ENCODE peak calls at places on chromosomes 4 and X, in four cellular contexts. G, T, Z and C are unnamed samples.
A peak's percentile ranks its signal among the peaks of the same experiment; 100 is the strongest.

GRCh38 chrX:39678914-39679313 is 418.8 kb downstream of the BCOR start:
- DNase-seq in T (no peak), G (peak; percentile 32), Z (no peak), C (no peak)

GRCh38 chr4:8114456-8115202 is 44.0 kb downstream of the ABLIM2 start:
- DNase-seq in G (no peak), T (no peak), Z (no peak), C (no peak)

GRCh38 chrX:35115205-35115604 is 172.6 kb downstream of the FAM47B start:
- DNase-seq in T (no peak), Z (no peak), G (no peak), C (no peak)

GRCh38 chr4:32864713-32865351 is 2144.7 kb downstream of the PCDH7 start:
- DNase-seq in T (no peak), Z (no peak), G (no peak), C (no peak)

GRCh38 chrX:136812286-136812685 is 31.6 kb upstream of the ARHGEF6 start:
- DNase-seq in T (no peak), G (no peak), Z (no peak), C (no peak)

GRCh38 chrX:13828392-13828791 is 11.5 kb upstream of the GPM6B start:
- DNase-seq in G (no peak), Z (no peak), T (no peak), C (no peak)

GRCh38 chr4:6957148-6957520 is 47.5 kb downstream of the TBC1D14 start:
- DNase-seq in G (no peak), Z (no peak), T (no peak), C (no peak)

GRCh38 chr4:147388016-147388415 is 92.9 kb upstream of the EDNRA start:
- DNase-seq in T (no peak), G (no peak), Z (no peak), C (no peak)

GRCh38 chr4:13164783-13165371 is 319.3 kb downstream of the RAB28 start:
- DNase-seq in G (no peak), Z (peak; percentile 15), T (no peak), C (no peak)

GRCh38 chr4:90148574-90149170 is 21.5 kb downstream of the CCSER1 start:
- DNase-seq in Z (no peak), T (no peak), G (no peak), C (no peak)

GRCh38 chrX:39063037-39063436 is 261.8 kb downstream of the MID1IP1 start:
- DNase-seq in Z (no peak), G (no peak), T (no peak), C (no peak)

GRCh38 chrX:39260965-39261364 is 459.7 kb downstream of the MID1IP1 start:
- DNase-seq in T (no peak), G (no peak), Z (no peak), C (no peak)

GRCh38 chr4:9979101-9979815 is 42.0 kb downstream of the SLC2A9 start:
- DNase-seq in T (no peak), Z (no peak), G (peak; percentile 17), C (no peak)

GRCh38 chr4:176988226-176988625 is 195.5 kb upstream of the VEGFC start:
- DNase-seq in T (no peak), Z (no peak), G (no peak), C (peak; percentile 49)

GRCh38 chr4:147594107-147594506 is 23.1 kb upstream of the TMEM184C start:
- DNase-seq in Z (no peak), G (no peak), T (no peak), C (no peak)

GRCh38 chrX:44874481-44875184 is 1.6 kb downstream of the KDM6A start:
- DNase-seq in G (peak; percentile 77), Z (no peak), T (no peak), C (peak; percentile 50)

GRCh38 chr4:72991889-72992288 is 77.6 kb downstream of the COX18 start:
- DNase-seq in T (no peak), G (no peak), Z (no peak), C (no peak)

GRCh38 chr4:74174941-74175340 is 17.0 kb downstream of the MTHFD2L start:
- DNase-seq in T (no peak), Z (no peak), G (no peak), C (no peak)

GRCh38 chr4:155759372-155760252 is 791 bp downstream of the GUCY1B1 start:
- DNase-seq in Z (no peak), G (peak; percentile 84), T (peak; percentile 66), C (peak; percentile 0)

GRCh38 chr4:150501019-150501727 is 80.8 kb upstream of the MAB21L2 start:
- DNase-seq in Z (no peak), G (no peak), T (no peak), C (peak; percentile 8)

DNA sequence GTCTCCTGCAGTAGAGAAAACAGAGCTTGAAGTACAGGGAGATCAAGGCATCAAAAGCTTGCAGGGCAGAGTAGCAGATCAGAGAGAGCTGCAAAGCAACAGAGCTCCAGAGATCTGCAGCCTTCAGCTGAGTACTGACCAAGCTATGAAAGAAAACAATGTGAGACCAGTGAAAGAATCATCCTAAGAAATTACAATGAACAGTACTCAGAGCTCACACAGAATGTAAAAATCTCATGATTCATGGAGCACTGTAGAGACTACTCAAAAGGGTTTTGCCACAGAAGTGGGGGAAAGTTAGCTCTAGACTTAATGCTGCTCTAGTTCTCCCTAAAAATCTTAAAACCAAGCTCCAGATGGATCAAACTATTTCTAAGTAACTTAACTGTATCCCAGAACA is 80.0 kb upstream of the MAB21L2 start:
- DNase-seq in T (no peak), Z (no peak), G (no peak), C (no peak)
- TF ChIP-seq USF2 in T (no peak), Z (no peak), G (no peak), C (no peak)

DNA sequence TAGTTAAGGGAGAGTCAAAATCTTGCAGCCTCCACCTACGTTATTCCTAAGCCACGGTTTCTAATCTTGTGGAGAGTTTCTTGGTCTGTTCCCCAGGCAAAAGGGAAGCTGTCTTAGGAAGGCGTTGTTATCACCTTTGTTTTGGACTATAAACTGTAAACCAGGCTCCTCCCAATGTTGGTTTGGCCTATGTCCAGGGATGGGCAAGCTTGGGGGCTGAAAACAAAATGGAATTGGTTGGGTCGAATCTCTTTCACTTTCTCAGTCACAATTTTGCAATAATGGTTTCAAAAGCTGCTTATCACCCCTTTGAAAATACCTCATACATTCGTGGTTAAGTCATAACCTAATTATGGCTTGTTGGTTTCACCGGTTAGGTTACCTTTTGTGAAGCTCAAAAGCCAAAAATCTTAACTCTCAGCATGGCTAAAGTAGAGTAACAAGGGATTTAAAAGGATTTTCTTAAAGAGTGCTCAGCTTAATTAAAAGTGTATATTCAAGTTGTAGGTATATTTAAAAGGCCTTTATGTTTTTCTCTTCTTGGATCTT is 232.1 kb downstream of the CHM start:
- DNase-seq in Z (no peak), G (no peak), T (no peak), C (no peak)
- TF ChIP-seq CHD2 in Z (no peak), G (no peak), T (no peak), C (no peak)

DNA sequence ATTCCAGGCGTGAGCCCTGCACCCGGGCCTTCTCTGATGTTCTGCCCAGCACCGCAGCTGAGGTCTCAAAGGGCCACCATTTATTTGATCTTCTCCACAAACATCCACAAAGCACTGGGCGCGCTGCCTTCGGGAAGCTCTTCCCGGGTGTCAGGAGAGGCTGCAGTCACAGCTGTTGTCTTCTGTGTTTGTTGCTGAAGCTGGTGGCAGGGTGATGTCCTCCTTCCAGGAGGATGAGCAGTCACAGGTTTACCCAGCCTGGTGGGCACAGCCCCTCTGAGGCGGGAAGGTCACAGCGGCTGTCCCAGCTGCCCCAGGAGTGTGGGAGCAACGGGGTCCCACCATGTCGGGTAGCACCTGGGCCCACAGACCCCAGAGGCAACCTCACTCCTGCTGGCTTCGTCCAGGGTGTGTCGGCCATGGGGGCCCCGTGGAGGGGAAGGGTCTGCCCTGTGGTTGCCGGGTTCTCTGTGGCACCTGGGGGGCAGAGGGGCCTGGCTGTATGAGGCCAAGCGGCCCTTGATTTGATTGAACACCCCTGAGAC is 27.6 kb downstream of the FGFRL1 start:
- DNase-seq in G (no peak), Z (peak; percentile 59), T (no peak), C (no peak)
- TF ChIP-seq USF2 in G (no peak), Z (no peak), T (no peak), C (no peak)

GRCh38 chr4:128384091-128384520 is 96.5 kb upstream of the PGRMC2 start:
- DNase-seq in G (no peak), Z (no peak), T (no peak), C (no peak)

GRCh38 chr4:128384765-128385164 is 97.2 kb upstream of the PGRMC2 start:
- DNase-seq in Z (no peak), G (no peak), T (no peak), C (no peak)

GRCh38 chr4:128386761-128387599 is 99.4 kb upstream of the PGRMC2 start:
- DNase-seq in G (peak; percentile 67), T (no peak), Z (no peak), C (peak; percentile 90)

GRCh38 chr4:128385199-128385598 is 97.6 kb upstream of the PGRMC2 start:
- DNase-seq in T (no peak), Z (no peak), G (no peak), C (no peak)

DNA sequence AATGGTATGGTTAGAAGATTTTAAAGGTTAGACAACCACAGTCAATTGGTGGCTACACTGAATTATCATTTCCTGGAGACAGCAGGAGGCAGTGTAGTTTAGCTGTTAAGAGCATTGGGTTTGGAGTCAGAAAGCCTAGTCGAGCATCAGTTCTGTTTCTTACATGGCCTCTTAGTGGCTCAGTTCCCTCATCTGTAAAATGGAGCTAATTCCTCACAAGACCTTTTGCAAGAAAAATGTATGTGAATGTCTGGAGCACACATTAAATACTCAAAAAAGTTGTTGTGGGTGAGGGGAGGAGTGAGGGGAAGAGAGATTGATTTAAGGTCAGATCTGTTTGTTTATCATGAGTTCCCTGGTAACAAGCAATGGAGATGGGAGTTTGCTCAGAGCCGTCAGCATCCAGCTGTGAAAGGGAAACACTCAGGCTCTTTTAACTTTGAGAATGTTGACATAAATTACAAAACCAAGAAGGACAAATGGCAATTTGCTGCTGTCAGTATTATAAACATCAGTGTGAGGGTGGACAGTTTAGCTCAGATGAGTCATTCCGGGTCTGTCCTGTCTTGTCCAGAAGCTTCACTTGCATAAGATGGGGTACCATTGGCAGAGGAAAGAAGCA is 98.2 kb upstream of the PGRMC2 start:
- DNase-seq in G (no peak), Z (peak; percentile 6), T (no peak), C (peak; percentile 77)
- TF ChIP-seq CHD2 in G (no peak), Z (no peak), T (no peak), C (no peak)

DNA sequence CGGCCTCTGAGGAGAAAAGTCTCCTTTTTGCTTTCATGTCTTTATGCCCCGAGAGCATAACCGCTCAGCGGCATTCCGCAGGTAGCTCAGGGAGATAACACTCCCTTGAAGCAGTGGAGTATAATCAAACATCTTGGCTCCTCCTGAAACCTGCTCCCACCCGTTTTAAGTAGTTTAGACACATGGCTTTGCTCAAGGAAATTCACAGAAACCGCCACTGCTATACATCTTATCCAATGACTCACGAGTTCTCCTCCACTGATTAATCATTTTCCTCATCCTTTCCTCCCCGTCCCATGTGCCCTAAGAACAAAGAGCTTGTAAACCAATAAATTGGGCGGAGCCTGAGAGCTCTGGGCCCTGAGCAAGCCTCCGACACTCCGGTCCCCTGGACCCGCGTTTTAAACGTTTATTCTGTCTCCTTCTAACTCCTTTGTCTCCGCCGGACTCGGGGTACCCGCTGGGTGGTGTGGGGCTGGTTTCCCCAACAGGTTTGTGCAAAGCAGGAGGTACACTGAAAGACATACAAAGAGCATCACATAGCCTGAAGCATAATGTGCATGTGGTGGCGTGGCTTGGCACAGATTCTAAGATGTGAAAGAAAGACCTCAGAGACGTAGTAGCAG is 401.2 kb downstream of the TLL1 start:
- DNase-seq in G (no peak), T (no peak), Z (no peak), C (no peak)
- TF ChIP-seq USF2 in G (no peak), T (no peak), Z (no peak), C (no peak)

GRCh38 chr4:55004831-55005230 is 120.6 kb downstream of the KDR start:
- DNase-seq in T (no peak), G (no peak), Z (no peak), C (no peak)
- TF ChIP-seq CHD2 in T (no peak), G (no peak), Z (no peak), C (no peak)